ENCODE peak calls at places on chromosomes 6 and 20, in eight cellular contexts. One of them, this sample, is unnamed. For H3K4me1, the result is how much of the 10 kb centered on the place peaks cover.

GRCh38 chr6:13142611-13143010 is 185.7 kb downstream of the TBC1D7 start:
- DNase-seq in HepG2: no peak
- DNase-seq in OCI-LY7: no peak
- DNase-seq in tibial artery: no peak
- DNase-seq in psoas muscle: no peak
- DNase-seq in testis: no peak
- DNase-seq in effector memory CD4-positive, alpha-beta T cell: no peak
- DNase-seq in GM23248: no peak
- DNase-seq in this sample: no peak

GRCh38 chr6:81759782-81760181 is 7.3 kb upstream of the TENT5A start:
- DNase-seq in HepG2: no peak
- DNase-seq in OCI-LY7: no peak
- DNase-seq in tibial artery: no peak
- DNase-seq in psoas muscle: no peak
- DNase-seq in testis: no peak
- DNase-seq in effector memory CD4-positive, alpha-beta T cell: no peak
- DNase-seq in GM23248: no peak
- DNase-seq in this sample: no peak

GRCh38 chr6:53544050-53544499 is 826 bp downstream of the GCLC start:
- DNase-seq in HepG2: no peak
- DNase-seq in OCI-LY7: peak
- DNase-seq in tibial artery: peak
- DNase-seq in psoas muscle: no peak
- DNase-seq in testis: peak
- DNase-seq in effector memory CD4-positive, alpha-beta T cell: no peak
- DNase-seq in GM23248: peak
- DNase-seq in this sample: no peak

GRCh38 chr20:400451-401275 is 7.4 kb upstream of the RBCK1 start:
- DNase-seq in HepG2: no peak
- DNase-seq in OCI-LY7: peak
- DNase-seq in tibial artery: no peak
- DNase-seq in psoas muscle: no peak
- DNase-seq in testis: no peak
- DNase-seq in effector memory CD4-positive, alpha-beta T cell: no peak
- DNase-seq in GM23248: peak
- DNase-seq in this sample: no peak

GRCh38 chr6:57434944-57435343 is 117.5 kb downstream of the PRIM2 start:
- DNase-seq in HepG2: no peak
- DNase-seq in OCI-LY7: no peak
- DNase-seq in tibial artery: no peak
- DNase-seq in psoas muscle: no peak
- DNase-seq in testis: no peak
- DNase-seq in effector memory CD4-positive, alpha-beta T cell: no peak
- DNase-seq in GM23248: no peak
- DNase-seq in this sample: no peak

GRCh38 chr6:154382707-154383106 is 26.1 kb upstream of the IPCEF1 start:
- DNase-seq in HepG2: peak
- DNase-seq in OCI-LY7: no peak
- DNase-seq in tibial artery: no peak
- DNase-seq in psoas muscle: no peak
- DNase-seq in testis: no peak
- DNase-seq in effector memory CD4-positive, alpha-beta T cell: no peak
- DNase-seq in GM23248: no peak
- DNase-seq in this sample: no peak

GRCh38 chr6:112153926-112154621 is 66.7 kb downstream of the FAM229B start:
- DNase-seq in HepG2: no peak
- DNase-seq in OCI-LY7: no peak
- DNase-seq in tibial artery: no peak
- DNase-seq in psoas muscle: no peak
- DNase-seq in testis: no peak
- DNase-seq in effector memory CD4-positive, alpha-beta T cell: no peak
- DNase-seq in GM23248: peak
- DNase-seq in this sample: no peak

GRCh38 chr6:163530406-163530805 is 115.9 kb downstream of the QKI start:
- DNase-seq in HepG2: no peak
- DNase-seq in OCI-LY7: no peak
- DNase-seq in tibial artery: no peak
- DNase-seq in psoas muscle: no peak
- DNase-seq in testis: no peak
- DNase-seq in effector memory CD4-positive, alpha-beta T cell: no peak
- DNase-seq in GM23248: peak
- DNase-seq in this sample: no peak

GRCh38 chr6:167153523-167153959 is 4.2 kb downstream of the GPR31 start:
- DNase-seq in HepG2: peak
- DNase-seq in OCI-LY7: peak
- DNase-seq in tibial artery: no peak
- DNase-seq in psoas muscle: no peak
- DNase-seq in testis: no peak
- DNase-seq in effector memory CD4-positive, alpha-beta T cell: no peak
- DNase-seq in GM23248: peak
- DNase-seq in this sample: no peak

DNA sequence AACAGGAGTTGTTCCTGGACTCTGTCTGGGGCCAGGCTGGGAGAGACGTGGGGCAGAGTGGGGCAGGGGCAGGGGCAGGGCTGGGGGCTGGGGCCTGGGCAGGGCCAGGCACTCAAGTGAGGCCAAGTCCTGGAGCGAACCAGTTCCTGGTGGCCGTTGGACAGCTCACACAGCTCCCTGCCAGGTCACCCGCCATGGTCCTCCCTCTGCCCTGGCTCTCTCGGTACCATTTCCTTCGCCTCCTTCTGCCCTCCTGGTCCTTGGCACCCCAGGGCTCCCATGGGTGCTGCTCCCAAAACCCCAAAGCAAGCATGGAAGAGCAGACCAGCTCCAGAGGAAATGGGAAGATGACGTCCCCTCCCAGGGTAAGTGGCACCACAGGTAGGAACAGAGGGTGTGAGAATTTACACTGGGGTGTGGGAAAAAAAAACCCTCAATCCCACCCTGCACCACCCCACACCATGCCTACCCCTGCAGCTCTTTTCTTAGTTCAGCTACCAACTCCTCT is at the start of gene MCCD1:
- DNase-seq in HepG2: no peak
- DNase-seq in OCI-LY7: no peak
- DNase-seq in tibial artery: no peak
- DNase-seq in psoas muscle: no peak
- DNase-seq in testis: no peak
- DNase-seq in effector memory CD4-positive, alpha-beta T cell: no peak
- DNase-seq in GM23248: no peak
- DNase-seq in this sample: no peak
- H3K4me1 ChIP-seq in HepG2: half or more
- H3K4me1 ChIP-seq in OCI-LY7: under half
- H3K4me1 ChIP-seq in tibial artery: under half
- H3K4me1 ChIP-seq in psoas muscle: under half
- H3K4me1 ChIP-seq in testis: under half
- H3K4me1 ChIP-seq in effector memory CD4-positive, alpha-beta T cell: under half
- H3K4me1 ChIP-seq in GM23248: under half
- H3K4me1 ChIP-seq in this sample: under half

DNA sequence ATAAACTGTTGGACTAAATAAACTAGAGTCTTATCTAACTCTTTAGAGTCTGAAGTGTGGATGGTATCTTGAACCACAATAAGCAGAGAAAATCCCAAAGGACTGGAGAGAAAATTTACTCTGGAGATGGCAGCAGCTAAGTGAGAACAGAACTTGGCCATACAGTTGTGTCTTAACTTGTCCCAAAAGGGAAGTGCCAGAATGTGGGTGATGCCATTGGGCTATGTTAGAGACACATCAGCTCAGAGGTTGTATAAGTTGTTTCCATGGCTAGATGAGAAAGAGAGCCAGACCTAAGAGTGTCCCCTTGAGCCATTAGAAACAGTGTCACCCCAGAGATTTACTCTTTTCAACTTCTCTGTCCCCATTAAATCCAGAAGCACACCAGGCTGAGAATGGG is 36.2 kb downstream of the FOXO3 start:
- DNase-seq in HepG2: no peak
- DNase-seq in OCI-LY7: peak
- DNase-seq in tibial artery: no peak
- DNase-seq in psoas muscle: no peak
- DNase-seq in testis: no peak
- DNase-seq in effector memory CD4-positive, alpha-beta T cell: no peak
- DNase-seq in GM23248: no peak
- DNase-seq in this sample: no peak
- H3K4me1 ChIP-seq in HepG2: under half
- H3K4me1 ChIP-seq in OCI-LY7: half or more
- H3K4me1 ChIP-seq in tibial artery: half or more
- H3K4me1 ChIP-seq in psoas muscle: half or more
- H3K4me1 ChIP-seq in testis: under half
- H3K4me1 ChIP-seq in effector memory CD4-positive, alpha-beta T cell: under half
- H3K4me1 ChIP-seq in GM23248: under half
- H3K4me1 ChIP-seq in this sample: under half

DNA sequence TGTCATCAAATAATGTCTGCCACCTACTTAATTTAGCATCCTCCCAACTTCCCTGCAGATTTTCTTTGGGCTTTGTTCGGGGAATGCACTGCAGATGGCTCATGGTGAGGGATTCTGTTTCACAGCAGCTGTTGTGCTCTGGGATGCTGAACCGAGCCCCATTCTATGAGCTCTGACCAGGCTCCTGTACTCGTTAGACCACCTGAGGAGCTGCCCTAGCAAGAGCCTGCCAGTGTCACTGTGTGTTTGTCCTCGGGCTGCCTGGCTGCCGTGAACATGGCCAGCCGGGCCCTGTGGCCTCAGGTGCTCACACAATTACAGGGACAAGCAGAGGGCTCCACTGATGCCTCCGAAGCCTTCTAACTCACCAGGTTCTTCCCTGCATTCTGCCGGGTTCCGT is 238.9 kb upstream of the ECI2 start:
- DNase-seq in HepG2: no peak
- DNase-seq in OCI-LY7: no peak
- DNase-seq in tibial artery: no peak
- DNase-seq in psoas muscle: no peak
- DNase-seq in testis: no peak
- DNase-seq in effector memory CD4-positive, alpha-beta T cell: no peak
- DNase-seq in GM23248: no peak
- DNase-seq in this sample: no peak
- H3K4me1 ChIP-seq in HepG2: under half
- H3K4me1 ChIP-seq in OCI-LY7: under half
- H3K4me1 ChIP-seq in tibial artery: under half
- H3K4me1 ChIP-seq in psoas muscle: under half
- H3K4me1 ChIP-seq in testis: under half
- H3K4me1 ChIP-seq in effector memory CD4-positive, alpha-beta T cell: under half
- H3K4me1 ChIP-seq in GM23248: under half
- H3K4me1 ChIP-seq in this sample: under half

GRCh38 chr6:4347877-4348276 is 212.5 kb upstream of the ECI2 start:
- DNase-seq in HepG2: no peak
- DNase-seq in OCI-LY7: no peak
- DNase-seq in tibial artery: no peak
- DNase-seq in psoas muscle: no peak
- DNase-seq in testis: no peak
- DNase-seq in effector memory CD4-positive, alpha-beta T cell: no peak
- DNase-seq in GM23248: no peak
- DNase-seq in this sample: peak
- H3K4me1 ChIP-seq in HepG2: under half
- H3K4me1 ChIP-seq in OCI-LY7: under half
- H3K4me1 ChIP-seq in tibial artery: under half
- H3K4me1 ChIP-seq in psoas muscle: under half
- H3K4me1 ChIP-seq in testis: under half
- H3K4me1 ChIP-seq in effector memory CD4-positive, alpha-beta T cell: under half
- H3K4me1 ChIP-seq in GM23248: under half
- H3K4me1 ChIP-seq in this sample: under half

GRCh38 chr20:57445774-57446173 is 54.6 kb downstream of the RBM38 start:
- DNase-seq in HepG2: no peak
- DNase-seq in OCI-LY7: no peak
- DNase-seq in tibial artery: no peak
- DNase-seq in psoas muscle: no peak
- DNase-seq in testis: no peak
- DNase-seq in effector memory CD4-positive, alpha-beta T cell: no peak
- DNase-seq in GM23248: no peak
- DNase-seq in this sample: no peak

GRCh38 chr20:57443349-57443748 is 52.2 kb downstream of the RBM38 start:
- DNase-seq in HepG2: no peak
- DNase-seq in OCI-LY7: no peak
- DNase-seq in tibial artery: no peak
- DNase-seq in psoas muscle: no peak
- DNase-seq in testis: no peak
- DNase-seq in effector memory CD4-positive, alpha-beta T cell: no peak
- DNase-seq in GM23248: no peak
- DNase-seq in this sample: no peak

GRCh38 chr20:57443866-57444265 is 52.7 kb downstream of the RBM38 start:
- DNase-seq in HepG2: no peak
- DNase-seq in OCI-LY7: no peak
- DNase-seq in tibial artery: no peak
- DNase-seq in psoas muscle: no peak
- DNase-seq in testis: no peak
- DNase-seq in effector memory CD4-positive, alpha-beta T cell: no peak
- DNase-seq in GM23248: no peak
- DNase-seq in this sample: no peak

GRCh38 chr20:57444394-57445048 is 53.3 kb downstream of the RBM38 start:
- DNase-seq in HepG2: no peak
- DNase-seq in OCI-LY7: no peak
- DNase-seq in tibial artery: no peak
- DNase-seq in psoas muscle: no peak
- DNase-seq in testis: no peak
- DNase-seq in effector memory CD4-positive, alpha-beta T cell: no peak
- DNase-seq in GM23248: no peak
- DNase-seq in this sample: no peak

GRCh38 chr20:57445298-57445697 is 54.1 kb downstream of the RBM38 start:
- DNase-seq in HepG2: no peak
- DNase-seq in OCI-LY7: no peak
- DNase-seq in tibial artery: peak
- DNase-seq in psoas muscle: peak
- DNase-seq in testis: no peak
- DNase-seq in effector memory CD4-positive, alpha-beta T cell: no peak
- DNase-seq in GM23248: peak
- DNase-seq in this sample: no peak
- H3K4me1 ChIP-seq in HepG2: under half
- H3K4me1 ChIP-seq in OCI-LY7: under half
- H3K4me1 ChIP-seq in tibial artery: under half
- H3K4me1 ChIP-seq in psoas muscle: half or more
- H3K4me1 ChIP-seq in testis: under half
- H3K4me1 ChIP-seq in effector memory CD4-positive, alpha-beta T cell: under half
- H3K4me1 ChIP-seq in GM23248: under half
- H3K4me1 ChIP-seq in this sample: under half

GRCh38 chr6:149185799-149186357 is 131.6 kb upstream of the TAB2 start:
- DNase-seq in HepG2: peak
- DNase-seq in OCI-LY7: no peak
- DNase-seq in tibial artery: no peak
- DNase-seq in psoas muscle: no peak
- DNase-seq in testis: no peak
- DNase-seq in effector memory CD4-positive, alpha-beta T cell: no peak
- DNase-seq in GM23248: no peak
- DNase-seq in this sample: no peak
- H3K4me1 ChIP-seq in HepG2: under half
- H3K4me1 ChIP-seq in OCI-LY7: under half
- H3K4me1 ChIP-seq in tibial artery: under half
- H3K4me1 ChIP-seq in psoas muscle: under half
- H3K4me1 ChIP-seq in testis: under half
- H3K4me1 ChIP-seq in effector memory CD4-positive, alpha-beta T cell: under half
- H3K4me1 ChIP-seq in GM23248: under half
- H3K4me1 ChIP-seq in this sample: under half